ENCODE peak calls at places on chromosomes 1 and 21, in ten cellular contexts. One of them, this sample, is unnamed.

GRCh38 chr1:11858968-11859871 is 475 bp upstream of the NPPB start:
- DNase-seq in breast epithelium: no peak
- DNase-seq in choroid plexus epithelial cell: peak
- DNase-seq in pancreas: peak
- DNase-seq in astrocyte of the spinal cord: peak
- DNase-seq in GM13977: peak
- DNase-seq in mesothelial cell of epicardium: peak
- DNase-seq in psoas muscle: peak
- DNase-seq in cardiac fibroblast: peak
- DNase-seq in Calu3: peak
- DNase-seq in this sample: no peak

GRCh38 chr1:243286409-243287127 is 30.7 kb downstream of the SDCCAG8 start:
- DNase-seq in breast epithelium: no peak
- DNase-seq in choroid plexus epithelial cell: peak
- DNase-seq in pancreas: no peak
- DNase-seq in astrocyte of the spinal cord: peak
- DNase-seq in GM13977: no peak
- DNase-seq in mesothelial cell of epicardium: no peak
- DNase-seq in psoas muscle: no peak
- DNase-seq in cardiac fibroblast: peak
- DNase-seq in Calu3: no peak
- DNase-seq in this sample: no peak

GRCh38 chr1:154193821-154194220 is 1.9 kb upstream of the TPM3 start:
- DNase-seq in breast epithelium: peak
- DNase-seq in choroid plexus epithelial cell: no peak
- DNase-seq in pancreas: peak
- DNase-seq in astrocyte of the spinal cord: no peak
- DNase-seq in GM13977: no peak
- DNase-seq in mesothelial cell of epicardium: no peak
- DNase-seq in psoas muscle: peak
- DNase-seq in cardiac fibroblast: peak
- DNase-seq in Calu3: peak
- DNase-seq in this sample: no peak

GRCh38 chr1:119587328-119587727 is 60.7 kb downstream of the ZNF697 start:
- DNase-seq in breast epithelium: no peak
- DNase-seq in choroid plexus epithelial cell: peak
- DNase-seq in pancreas: no peak
- DNase-seq in astrocyte of the spinal cord: peak
- DNase-seq in GM13977: no peak
- DNase-seq in mesothelial cell of epicardium: no peak
- DNase-seq in psoas muscle: no peak
- DNase-seq in cardiac fibroblast: peak
- DNase-seq in Calu3: no peak
- DNase-seq in this sample: peak

GRCh38 chr1:26053718-26054572 is 8.0 kb upstream of the SLC30A2 start:
- DNase-seq in breast epithelium: no peak
- DNase-seq in choroid plexus epithelial cell: no peak
- DNase-seq in pancreas: peak
- DNase-seq in astrocyte of the spinal cord: no peak
- DNase-seq in GM13977: no peak
- DNase-seq in mesothelial cell of epicardium: no peak
- DNase-seq in psoas muscle: peak
- DNase-seq in cardiac fibroblast: no peak
- DNase-seq in Calu3: no peak
- DNase-seq in this sample: no peak

GRCh38 chr1:192892934-192893333 is 84.1 kb downstream of the RGS2 start:
- DNase-seq in breast epithelium: no peak
- DNase-seq in choroid plexus epithelial cell: no peak
- DNase-seq in pancreas: no peak
- DNase-seq in astrocyte of the spinal cord: no peak
- DNase-seq in GM13977: no peak
- DNase-seq in mesothelial cell of epicardium: no peak
- DNase-seq in psoas muscle: no peak
- DNase-seq in cardiac fibroblast: no peak
- DNase-seq in Calu3: no peak
- DNase-seq in this sample: no peak

GRCh38 chr1:34914958-34915357 is 14.5 kb downstream of the DLGAP3 start:
- DNase-seq in breast epithelium: no peak
- DNase-seq in choroid plexus epithelial cell: no peak
- DNase-seq in pancreas: no peak
- DNase-seq in astrocyte of the spinal cord: no peak
- DNase-seq in GM13977: no peak
- DNase-seq in mesothelial cell of epicardium: no peak
- DNase-seq in psoas muscle: no peak
- DNase-seq in cardiac fibroblast: no peak
- DNase-seq in Calu3: no peak
- DNase-seq in this sample: peak

GRCh38 chr1:158933621-158934020 is 2.3 kb downstream of the PYHIN1 start:
- DNase-seq in breast epithelium: no peak
- DNase-seq in choroid plexus epithelial cell: no peak
- DNase-seq in pancreas: no peak
- DNase-seq in astrocyte of the spinal cord: no peak
- DNase-seq in GM13977: peak
- DNase-seq in mesothelial cell of epicardium: no peak
- DNase-seq in psoas muscle: no peak
- DNase-seq in cardiac fibroblast: no peak
- DNase-seq in Calu3: no peak
- DNase-seq in this sample: no peak

GRCh38 chr1:2544875-2545638 is 11.1 kb upstream of the TNFRSF14 start:
- DNase-seq in breast epithelium: no peak
- DNase-seq in choroid plexus epithelial cell: no peak
- DNase-seq in pancreas: no peak
- DNase-seq in astrocyte of the spinal cord: no peak
- DNase-seq in GM13977: no peak
- DNase-seq in mesothelial cell of epicardium: no peak
- DNase-seq in psoas muscle: no peak
- DNase-seq in cardiac fibroblast: no peak
- DNase-seq in Calu3: no peak
- DNase-seq in this sample: no peak

GRCh38 chr1:2547210-2548067 is 8.7 kb upstream of the TNFRSF14 start:
- DNase-seq in breast epithelium: no peak
- DNase-seq in choroid plexus epithelial cell: no peak
- DNase-seq in pancreas: no peak
- DNase-seq in astrocyte of the spinal cord: no peak
- DNase-seq in GM13977: peak
- DNase-seq in mesothelial cell of epicardium: no peak
- DNase-seq in psoas muscle: no peak
- DNase-seq in cardiac fibroblast: no peak
- DNase-seq in Calu3: no peak
- DNase-seq in this sample: no peak

GRCh38 chr1:2548068-2548589 is 8.0 kb upstream of the TNFRSF14 start:
- DNase-seq in breast epithelium: peak
- DNase-seq in choroid plexus epithelial cell: peak
- DNase-seq in pancreas: no peak
- DNase-seq in astrocyte of the spinal cord: peak
- DNase-seq in GM13977: peak
- DNase-seq in mesothelial cell of epicardium: peak
- DNase-seq in psoas muscle: peak
- DNase-seq in cardiac fibroblast: peak
- DNase-seq in Calu3: peak
- DNase-seq in this sample: no peak

GRCh38 chr1:2545754-2546514 is 10.2 kb upstream of the TNFRSF14 start:
- DNase-seq in breast epithelium: peak
- DNase-seq in choroid plexus epithelial cell: peak
- DNase-seq in pancreas: no peak
- DNase-seq in astrocyte of the spinal cord: peak
- DNase-seq in GM13977: peak
- DNase-seq in mesothelial cell of epicardium: peak
- DNase-seq in psoas muscle: peak
- DNase-seq in cardiac fibroblast: peak
- DNase-seq in Calu3: peak
- DNase-seq in this sample: no peak

DNA sequence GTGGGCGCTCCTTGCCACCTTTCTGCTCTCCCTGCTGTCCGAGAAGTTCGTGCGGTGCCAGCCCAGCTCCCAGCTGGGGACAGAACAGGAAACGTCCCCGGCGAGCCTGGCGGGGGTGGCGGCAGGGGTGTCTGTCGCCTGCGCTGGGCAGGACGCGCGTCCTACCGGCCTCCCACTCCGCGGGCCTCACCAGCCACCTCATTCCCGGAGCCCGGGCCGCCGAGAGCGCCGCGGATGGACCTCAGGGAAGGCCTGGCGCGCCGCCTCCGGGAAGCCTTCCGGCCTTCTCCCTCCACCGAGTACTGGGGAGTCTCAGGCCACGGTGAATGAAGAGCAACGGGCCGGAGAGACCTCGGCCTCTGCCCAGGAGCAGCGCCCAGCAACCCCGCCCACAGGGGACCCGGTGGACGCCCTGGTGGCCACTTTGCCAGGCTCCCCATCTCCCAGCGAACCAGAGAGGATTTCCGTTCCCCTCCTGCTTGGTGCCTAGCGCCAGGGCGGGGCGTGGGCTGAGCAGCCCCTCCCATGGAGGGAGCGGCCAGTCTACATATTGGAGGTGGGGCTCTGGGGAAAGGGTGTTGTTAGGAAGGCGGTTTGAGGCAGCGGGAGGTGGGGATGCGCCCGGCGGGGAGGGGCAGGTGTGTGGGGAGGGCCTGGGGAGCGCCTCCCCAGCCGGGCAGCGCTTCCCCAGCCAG is 9.5 kb upstream of the TNFRSF14 start:
- DNase-seq in breast epithelium: peak
- DNase-seq in choroid plexus epithelial cell: peak
- DNase-seq in pancreas: no peak
- DNase-seq in astrocyte of the spinal cord: peak
- DNase-seq in GM13977: peak
- DNase-seq in mesothelial cell of epicardium: no peak
- DNase-seq in psoas muscle: peak
- DNase-seq in cardiac fibroblast: peak
- DNase-seq in Calu3: peak
- DNase-seq in this sample: no peak
- TF ChIP-seq CTCF in breast epithelium: no peak
- TF ChIP-seq CTCF in choroid plexus epithelial cell: no peak
- TF ChIP-seq CTCF in pancreas: no peak
- TF ChIP-seq CTCF in astrocyte of the spinal cord: no peak
- TF ChIP-seq CTCF in GM13977: no peak
- TF ChIP-seq CTCF in mesothelial cell of epicardium: no peak
- TF ChIP-seq CTCF in psoas muscle: no peak
- TF ChIP-seq CTCF in cardiac fibroblast: no peak
- TF ChIP-seq CTCF in Calu3: no peak
- TF ChIP-seq CTCF in this sample: no peak

DNA sequence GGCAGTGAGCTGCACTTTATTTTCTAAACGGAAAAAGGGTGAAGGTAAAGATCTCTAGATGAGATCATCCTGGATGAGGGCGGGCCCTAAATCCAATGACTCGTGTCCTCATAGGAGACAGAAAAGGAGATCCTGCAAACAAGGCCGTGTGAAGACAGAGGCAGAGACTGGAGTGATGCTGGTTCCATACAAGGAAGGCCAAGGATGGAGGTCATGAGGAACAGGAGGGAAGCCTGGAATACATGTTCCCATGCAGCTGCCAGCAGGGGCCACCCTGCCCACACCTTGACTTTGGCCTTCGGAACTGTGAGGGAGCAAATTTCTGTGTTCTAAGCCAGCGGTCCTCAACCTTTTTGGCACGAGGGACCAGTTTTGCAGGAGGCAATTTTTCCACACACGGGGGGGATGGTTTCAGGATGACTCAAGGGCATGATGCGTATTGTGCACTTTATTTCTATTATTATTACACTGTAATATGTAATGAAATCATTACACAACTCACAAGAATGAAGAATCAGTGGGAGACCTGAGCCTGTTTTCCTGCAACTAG is 94.3 kb downstream of the PSMG1 start:
- DNase-seq in breast epithelium: no peak
- DNase-seq in choroid plexus epithelial cell: peak
- DNase-seq in pancreas: no peak
- DNase-seq in astrocyte of the spinal cord: peak
- DNase-seq in GM13977: no peak
- DNase-seq in mesothelial cell of epicardium: no peak
- DNase-seq in psoas muscle: no peak
- DNase-seq in cardiac fibroblast: peak
- DNase-seq in Calu3: no peak
- DNase-seq in this sample: no peak
- TF ChIP-seq CTCF in breast epithelium: no peak
- TF ChIP-seq CTCF in choroid plexus epithelial cell: peak
- TF ChIP-seq CTCF in pancreas: no peak
- TF ChIP-seq CTCF in astrocyte of the spinal cord: peak
- TF ChIP-seq CTCF in GM13977: no peak
- TF ChIP-seq CTCF in mesothelial cell of epicardium: no peak
- TF ChIP-seq CTCF in psoas muscle: no peak
- TF ChIP-seq CTCF in cardiac fibroblast: no peak
- TF ChIP-seq CTCF in Calu3: no peak
- TF ChIP-seq CTCF in this sample: peak

GRCh38 chr1:44608141-44608540 is 66.1 kb downstream of the TMEM53 start:
- DNase-seq in breast epithelium: no peak
- DNase-seq in choroid plexus epithelial cell: no peak
- DNase-seq in pancreas: no peak
- DNase-seq in astrocyte of the spinal cord: no peak
- DNase-seq in GM13977: no peak
- DNase-seq in mesothelial cell of epicardium: no peak
- DNase-seq in psoas muscle: no peak
- DNase-seq in cardiac fibroblast: peak
- DNase-seq in Calu3: no peak
- DNase-seq in this sample: no peak
- TF ChIP-seq CTCF in breast epithelium: no peak
- TF ChIP-seq CTCF in choroid plexus epithelial cell: peak
- TF ChIP-seq CTCF in pancreas: no peak
- TF ChIP-seq CTCF in astrocyte of the spinal cord: no peak
- TF ChIP-seq CTCF in GM13977: peak
- TF ChIP-seq CTCF in mesothelial cell of epicardium: no peak
- TF ChIP-seq CTCF in psoas muscle: peak
- TF ChIP-seq CTCF in cardiac fibroblast: peak
- TF ChIP-seq CTCF in Calu3: no peak
- TF ChIP-seq CTCF in this sample: no peak

GRCh38 chr21:36706951-36707762 is 8.2 kb downstream of the SIM2 start:
- DNase-seq in breast epithelium: no peak
- DNase-seq in choroid plexus epithelial cell: peak
- DNase-seq in pancreas: no peak
- DNase-seq in astrocyte of the spinal cord: no peak
- DNase-seq in GM13977: peak
- DNase-seq in mesothelial cell of epicardium: no peak
- DNase-seq in psoas muscle: no peak
- DNase-seq in cardiac fibroblast: peak
- DNase-seq in Calu3: no peak
- DNase-seq in this sample: peak

GRCh38 chr21:36704281-36704957 is 5.5 kb downstream of the SIM2 start:
- DNase-seq in breast epithelium: no peak
- DNase-seq in choroid plexus epithelial cell: no peak
- DNase-seq in pancreas: peak
- DNase-seq in astrocyte of the spinal cord: no peak
- DNase-seq in GM13977: peak
- DNase-seq in mesothelial cell of epicardium: no peak
- DNase-seq in psoas muscle: no peak
- DNase-seq in cardiac fibroblast: no peak
- DNase-seq in Calu3: no peak
- DNase-seq in this sample: peak

GRCh38 chr21:36706482-36706852 is 7.6 kb downstream of the SIM2 start:
- DNase-seq in breast epithelium: no peak
- DNase-seq in choroid plexus epithelial cell: no peak
- DNase-seq in pancreas: no peak
- DNase-seq in astrocyte of the spinal cord: no peak
- DNase-seq in GM13977: no peak
- DNase-seq in mesothelial cell of epicardium: no peak
- DNase-seq in psoas muscle: no peak
- DNase-seq in cardiac fibroblast: no peak
- DNase-seq in Calu3: no peak
- DNase-seq in this sample: peak

GRCh38 chr21:36704958-36705678 is 6.2 kb downstream of the SIM2 start:
- DNase-seq in breast epithelium: no peak
- DNase-seq in choroid plexus epithelial cell: no peak
- DNase-seq in pancreas: no peak
- DNase-seq in astrocyte of the spinal cord: no peak
- DNase-seq in GM13977: peak
- DNase-seq in mesothelial cell of epicardium: no peak
- DNase-seq in psoas muscle: no peak
- DNase-seq in cardiac fibroblast: no peak
- DNase-seq in Calu3: no peak
- DNase-seq in this sample: peak

GRCh38 chr21:36705679-36706481 is 7.0 kb downstream of the SIM2 start:
- DNase-seq in breast epithelium: no peak
- DNase-seq in choroid plexus epithelial cell: no peak
- DNase-seq in pancreas: no peak
- DNase-seq in astrocyte of the spinal cord: no peak
- DNase-seq in GM13977: peak
- DNase-seq in mesothelial cell of epicardium: no peak
- DNase-seq in psoas muscle: no peak
- DNase-seq in cardiac fibroblast: no peak
- DNase-seq in Calu3: no peak
- DNase-seq in this sample: peak
- TF ChIP-seq CTCF in breast epithelium: no peak
- TF ChIP-seq CTCF in choroid plexus epithelial cell: peak
- TF ChIP-seq CTCF in pancreas: no peak
- TF ChIP-seq CTCF in astrocyte of the spinal cord: peak
- TF ChIP-seq CTCF in GM13977: peak
- TF ChIP-seq CTCF in mesothelial cell of epicardium: no peak
- TF ChIP-seq CTCF in psoas muscle: no peak
- TF ChIP-seq CTCF in cardiac fibroblast: peak
- TF ChIP-seq CTCF in Calu3: no peak
- TF ChIP-seq CTCF in this sample: peak